ENCODE peak calls at places on chromosomes 12 and 14, in six cellular contexts. T is H1, D is GM12891, J is HepG2, B is K562, M is GM12878. Z is an unnamed sample.

GRCh38 chr14:44204061-44204815 is 302.8 kb downstream of the FSCB start:
- DNase-seq in T (no peak), D (no peak), J (no peak), B (no peak), M (no peak), Z (no peak)

GRCh38 chr14:101982621-101983020 is 18.2 kb downstream of the DYNC1H1 start:
- DNase-seq in T (no peak), D (no peak), J (no peak), B (no peak), M (no peak), Z (no peak)

GRCh38 chr12:125856366-125856765 is 791.1 kb downstream of the AACS start:
- DNase-seq in T (no peak), D (no peak), J (no peak), B (no peak), M (no peak), Z (no peak)

GRCh38 chr12:110590806-110591326 is 7.7 kb upstream of the PPTC7 start:
- DNase-seq in T (no peak), D (no peak), J (peak), B (no peak), M (peak), Z (no peak)

GRCh38 chr12:82040987-82041743 is 282.0 kb upstream of the PPFIA2 start:
- DNase-seq in T (no peak), D (no peak), J (no peak), B (no peak), M (no peak), Z (no peak)

GRCh38 chr14:61406198-61406597 is 84.8 kb downstream of the PRKCH start:
- DNase-seq in T (no peak), D (no peak), J (no peak), B (no peak), M (no peak), Z (no peak)

GRCh38 chr14:73988065-73988464 is 31.0 kb downstream of the ENTPD5 start:
- DNase-seq in T (no peak), D (no peak), J (no peak), B (no peak), M (no peak), Z (no peak)

GRCh38 chr12:108559748-108560147 is 1.2 kb downstream of the SART3 start:
- DNase-seq in T (no peak), D (no peak), J (no peak), B (peak), M (no peak), Z (no peak)

GRCh38 chr12:89859513-89860220 is 151.0 kb upstream of the ATP2B1 start:
- DNase-seq in T (no peak), D (no peak), J (no peak), B (no peak), M (no peak), Z (no peak)

GRCh38 chr12:68406134-68406576 is 74.0 kb upstream of the MDM1 start:
- DNase-seq in T (no peak), D (no peak), J (peak), B (no peak), M (no peak), Z (no peak)

GRCh38 chr14:101495827-101496778 is 65.2 kb upstream of the DIO3 start:
- DNase-seq in T (peak), D (no peak), J (peak), B (no peak), M (no peak), Z (no peak)

GRCh38 chr12:103765322-103765721 is 75.7 kb downstream of the NT5DC3 start:
- DNase-seq in T (no peak), D (no peak), J (no peak), B (no peak), M (no peak), Z (no peak)

GRCh38 chr12:5944688-5945070 is 380 bp downstream of the ANO2 start:
- DNase-seq in T (no peak), D (no peak), J (no peak), B (no peak), M (no peak), Z (no peak)

GRCh38 chr14:56224179-56224578 is 106.0 kb downstream of the PELI2 start:
- DNase-seq in T (no peak), D (no peak), J (no peak), B (no peak), M (no peak), Z (no peak)

GRCh38 chr14:64761441-64762043 is 57.3 kb downstream of the PLEKHG3 start:
- DNase-seq in T (no peak), D (no peak), J (no peak), B (no peak), M (no peak), Z (no peak)

GRCh38 chr14:50008562-50009355 is 107.6 kb downstream of the VCPKMT start:
- DNase-seq in T (no peak), D (no peak), J (no peak), B (no peak), M (no peak), Z (no peak)

GRCh38 chr14:96102071-96102856 is 63.1 kb downstream of the C14orf132 start:
- DNase-seq in T (no peak), D (no peak), J (no peak), B (no peak), M (no peak), Z (no peak)

GRCh38 chr12:113090740-113091139 is 34.2 kb downstream of the DTX1 start:
- DNase-seq in T (no peak), D (no peak), J (no peak), B (no peak), M (no peak), Z (no peak)

GRCh38 chr12:90298289-90298948 is 589.8 kb upstream of the ATP2B1 start:
- DNase-seq in T (no peak), D (no peak), J (no peak), B (no peak), M (no peak), Z (no peak)

GRCh38 chr12:90152897-90153624 is 444.4 kb upstream of the ATP2B1 start:
- DNase-seq in T (no peak), D (no peak), J (no peak), B (no peak), M (no peak), Z (no peak)

GRCh38 chr12:90043264-90043663 is 334.6 kb upstream of the ATP2B1 start:
- DNase-seq in T (no peak), D (no peak), J (no peak), B (no peak), M (no peak), Z (no peak)

GRCh38 chr12:1936406-1937320 is 18.2 kb upstream of the CACNA2D4 start:
- DNase-seq in T (no peak), D (no peak), J (no peak), B (no peak), M (no peak), Z (no peak)

GRCh38 chr14:35368139-35368460 is 36.4 kb downstream of the NFKBIA start:
- DNase-seq in T (no peak), D (no peak), J (no peak), B (no peak), M (no peak), Z (no peak)

GRCh38 chr12:106841471-106842302 is 67.2 kb downstream of the RIC8B start:
- DNase-seq in T (no peak), D (peak), J (peak), B (peak), M (no peak), Z (peak)

GRCh38 chr14:101191086-101191881 is 287.8 kb upstream of the RTL1 start:
- DNase-seq in T (no peak), D (no peak), J (no peak), B (no peak), M (no peak), Z (no peak)

GRCh38 chr12:110102255-110102654 is 21.9 kb upstream of the IFT81 start:
- DNase-seq in T (peak), D (no peak), J (peak), B (peak), M (no peak), Z (peak)

GRCh38 chr12:95205685-95206084 is 11.6 kb downstream of the FGD6 start:
- DNase-seq in T (no peak), D (no peak), J (no peak), B (no peak), M (no peak), Z (no peak)

GRCh38 chr14:95314609-95315008 is 5.1 kb downstream of the CLMN start:
- DNase-seq in T (no peak), D (peak), J (no peak), B (no peak), M (peak), Z (peak)

GRCh38 chr12:67816269-67816668 is 167.7 kb downstream of the DYRK2 start:
- DNase-seq in T (no peak), D (no peak), J (no peak), B (no peak), M (no peak), Z (no peak)

GRCh38 chr12:55742719-55743130 is at the start of gene GDF11:
- DNase-seq in T (no peak), D (no peak), J (peak), B (no peak), M (no peak), Z (peak)

GRCh38 chr12:55737581-55738112 is 5.3 kb upstream of the GDF11 start:
- DNase-seq in T (no peak), D (no peak), J (no peak), B (no peak), M (no peak), Z (no peak)

DNA sequence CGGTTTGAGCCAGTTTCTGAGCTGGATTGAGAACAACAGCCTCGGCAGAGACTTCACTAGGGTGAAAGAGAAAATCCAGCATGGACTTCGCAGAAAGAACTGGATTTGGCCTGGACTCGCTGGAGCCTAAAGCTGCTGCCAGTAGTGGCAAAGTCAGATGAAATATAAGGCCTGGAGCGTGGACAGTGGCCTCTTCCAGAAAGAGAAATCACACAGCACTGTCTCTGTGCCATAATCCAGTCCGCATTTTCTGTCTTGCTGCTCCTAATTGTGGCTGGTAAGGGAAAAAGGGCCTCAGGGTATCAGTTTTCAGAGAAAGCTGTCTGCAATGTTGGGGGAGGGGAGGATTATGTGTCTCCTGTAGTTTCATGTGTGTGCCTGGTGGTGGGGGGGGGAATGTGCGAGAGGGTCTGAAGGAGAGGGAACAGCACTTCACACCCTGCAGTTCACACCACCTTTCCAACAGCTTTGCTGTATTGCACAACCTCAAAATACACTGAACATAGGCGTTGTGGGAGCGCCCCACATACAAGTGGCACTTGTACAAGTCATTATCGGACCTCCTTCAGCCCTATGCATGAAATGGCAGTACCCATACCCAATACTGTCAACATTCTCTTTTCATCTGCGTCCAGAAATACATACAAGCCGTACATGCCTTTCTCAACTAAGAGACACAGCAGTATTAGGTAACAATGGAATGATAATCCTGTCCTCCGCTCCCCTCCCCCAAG is 107.6 kb upstream of the ATF7IP start:
- DNase-seq in T (peak), D (no peak), J (peak), B (peak), M (peak), Z (no peak)
- TF ChIP-seq POLR2AphosphoS5 in T (peak), D (no peak), J (no peak), B (no peak), M (no peak), Z (no peak)

DNA sequence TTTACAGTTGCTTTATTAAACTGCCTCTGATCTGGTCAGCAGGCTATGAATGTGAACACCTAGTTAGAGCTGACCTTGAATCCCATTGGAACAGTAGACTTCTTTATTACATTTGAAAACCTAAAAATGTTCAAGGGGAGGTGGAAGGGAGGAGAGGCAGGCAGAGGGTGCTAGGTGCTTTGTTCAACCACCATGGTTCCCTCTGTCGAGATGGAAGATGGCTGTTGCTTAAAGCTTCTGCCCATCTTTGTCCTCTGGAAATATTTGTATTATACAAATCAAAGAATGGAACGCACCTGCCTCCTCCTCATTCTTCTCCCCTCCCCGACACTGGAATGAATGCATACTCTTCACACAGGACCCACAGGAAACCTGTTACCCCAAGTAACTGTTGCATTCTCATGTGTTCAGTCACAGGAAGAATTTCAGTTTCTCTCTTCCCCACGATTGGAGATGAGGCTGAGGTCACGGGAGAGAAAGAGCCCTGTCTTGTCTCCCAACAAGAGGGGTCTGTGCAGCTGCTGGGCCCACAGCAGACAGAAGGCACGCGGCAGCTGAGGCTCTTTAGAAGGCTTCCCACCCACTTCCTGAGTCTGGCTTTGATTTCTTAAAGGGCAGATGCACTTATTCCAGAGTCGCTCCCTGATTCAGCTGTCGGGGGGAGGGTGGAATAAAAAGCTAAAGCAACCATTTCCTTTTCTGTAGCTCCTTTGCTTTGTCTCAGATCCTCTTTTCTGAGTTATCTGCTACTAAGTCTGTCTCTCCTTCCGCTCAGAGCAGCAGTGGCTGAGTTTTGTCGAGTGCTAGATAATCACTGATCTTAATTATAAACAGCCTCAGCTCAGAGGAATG is 217.9 kb upstream of the BTG1 start:
- DNase-seq in T (no peak), D (no peak), J (no peak), B (no peak), M (peak), Z (no peak)
- TF ChIP-seq POLR2A in T (no peak), D (peak), J (no peak), B (no peak), M (peak), Z (peak)

GRCh38 chr14:90373887-90374286 is 22.9 kb upstream of the CALM1 start:
- DNase-seq in T (no peak), D (no peak), J (no peak), B (no peak), M (no peak), Z (no peak)

GRCh38 chr14:90374813-90375212 is 22.0 kb upstream of the CALM1 start:
- DNase-seq in T (no peak), D (no peak), J (no peak), B (no peak), M (no peak), Z (no peak)

GRCh38 chr14:90368946-90369721 is 27.7 kb upstream of the CALM1 start:
- DNase-seq in T (no peak), D (no peak), J (peak), B (no peak), M (no peak), Z (no peak)
- TF ChIP-seq TAF1 in T (no peak), D (no peak), J (no peak), B (no peak), M (no peak), Z (no peak)

GRCh38 chr12:64390275-64390851 is at the start of gene C12orf56:
- DNase-seq in T (no peak), D (no peak), J (no peak), B (peak), M (no peak), Z (no peak)

GRCh38 chr12:64400041-64400440 is 4.2 kb upstream of the XPOT start:
- DNase-seq in T (no peak), D (no peak), J (no peak), B (no peak), M (no peak), Z (no peak)

GRCh38 chr12:64392221-64392620 is 1.7 kb upstream of the C12orf56 start:
- DNase-seq in T (no peak), D (no peak), J (no peak), B (peak), M (no peak), Z (no peak)

GRCh38 chr12:64395739-64396138 is 5.2 kb upstream of the C12orf56 start:
- DNase-seq in T (no peak), D (no peak), J (no peak), B (no peak), M (no peak), Z (no peak)
- TF ChIP-seq POLR2AphosphoS5 in T (no peak), D (no peak), J (no peak), B (no peak), M (no peak), Z (no peak)

GRCh38 chr12:64666054-64666914 is 56.0 kb downstream of the RASSF3 start:
- DNase-seq in T (no peak), D (no peak), J (peak), B (no peak), M (no peak), Z (no peak)

GRCh38 chr12:64669270-64669842 is 59.1 kb downstream of the RASSF3 start:
- DNase-seq in T (no peak), D (no peak), J (peak), B (no peak), M (peak), Z (no peak)

GRCh38 chr12:64663019-64663418 is 52.7 kb downstream of the RASSF3 start:
- DNase-seq in T (no peak), D (no peak), J (no peak), B (no peak), M (no peak), Z (no peak)

GRCh38 chr12:64670039-64670438 is 59.7 kb downstream of the RASSF3 start:
- DNase-seq in T (no peak), D (no peak), J (no peak), B (no peak), M (no peak), Z (no peak)

DNA sequence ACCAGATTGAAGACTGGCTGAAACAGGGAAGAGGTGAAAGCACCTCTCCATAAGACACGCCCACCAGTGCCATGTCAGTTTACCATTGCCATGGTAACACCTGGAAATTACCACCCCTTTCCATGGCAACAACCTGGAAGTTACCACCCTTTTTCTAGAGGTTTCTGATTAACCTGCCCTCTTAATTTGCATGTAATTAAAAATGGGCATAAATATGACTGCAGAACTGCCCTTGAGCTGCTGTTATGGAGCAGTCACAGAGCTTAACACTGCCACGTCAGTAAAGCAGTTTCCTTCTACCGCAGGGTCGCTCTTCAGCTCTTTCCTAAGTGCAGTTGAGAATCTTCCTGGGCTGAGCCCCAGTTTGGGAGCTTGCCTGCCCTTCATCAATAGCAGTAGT is 55.2 kb downstream of the RASSF3 start:
- DNase-seq in T (no peak), D (no peak), J (no peak), B (no peak), M (peak), Z (no peak)
- TF ChIP-seq POLR2A in T (no peak), D (peak), J (no peak), B (no peak), M (peak), Z (peak)

GRCh38 chr14:23339506-23340268 is 13.0 kb downstream of the SLC22A17 start:
- DNase-seq in T (no peak), D (no peak), J (no peak), B (no peak), M (no peak), Z (no peak)
- TF ChIP-seq TAF1 in T (no peak), D (no peak), J (no peak), B (no peak), M (no peak), Z (no peak)

GRCh38 chr12:50926415-50926814 is 25.9 kb upstream of the HIGD1C start:
- DNase-seq in T (no peak), D (no peak), J (no peak), B (no peak), M (no peak), Z (no peak)
- TF ChIP-seq POLR2AphosphoS5 in T (no peak), D (no peak), J (no peak), B (no peak), M (no peak), Z (no peak)

GRCh38 chr12:65278576-65279386 is at the start of gene MSRB3:
- DNase-seq in T (peak), D (peak), J (peak), B (peak), M (no peak), Z (peak)
- TF ChIP-seq POLR2A in T (no peak), D (no peak), J (no peak), B (no peak), M (no peak), Z (no peak)

GRCh38 chr12:10652192-10652591 is 21.7 kb downstream of the STYK1 start:
- DNase-seq in T (no peak), D (no peak), J (no peak), B (no peak), M (no peak), Z (no peak)
- TF ChIP-seq TAF1 in T (no peak), D (no peak), J (no peak), B (no peak), M (no peak), Z (no peak)

Z was measured in GM12892.